ENCODE peak calls at places on chromosomes 4 and X, in six cellular contexts. L is osteocyte, T is mucosa of descending colon, I is right atrium auricular region, J is CD14-positive monocyte, U is BJ. X is an unnamed sample.
A peak's percentile ranks its signal among the peaks of the same experiment; 100 is the strongest.

GRCh38 chr4:150001815-150002214 is 76.4 kb upstream of the DCLK2 start:
- DNase-seq in L (no peak), T (no peak), I (no peak), J (no peak), U (no peak), X (no peak)

GRCh38 chrX:29662759-29663503 is 552.4 kb upstream of the MAGEB2 start:
- DNase-seq in L (no peak), T (no peak), I (no peak), J (no peak), U (peak; percentile 73), X (no peak)

GRCh38 chr4:41358626-41359025 is 101.9 kb downstream of the UCHL1 start:
- DNase-seq in L (no peak), T (no peak), I (no peak), J (no peak), U (no peak), X (no peak)

GRCh38 chr4:124641715-124642380 is 70.7 kb downstream of the ANKRD50 start:
- DNase-seq in L (no peak), T (no peak), I (no peak), J (peak; percentile 79), U (peak; percentile 29), X (no peak)

GRCh38 chr4:60944070-60944469 is 256.1 kb upstream of the ADGRL3 start:
- DNase-seq in L (no peak), T (no peak), I (no peak), J (no peak), U (no peak), X (no peak)

GRCh38 chr4:96193061-96193460 is 353.2 kb downstream of the PDHA2 start:
- DNase-seq in L (no peak), T (no peak), I (no peak), J (no peak), U (no peak), X (no peak)

GRCh38 chr4:70630162-70630561 is 1.6 kb downstream of the ENAM start:
- DNase-seq in L (no peak), T (no peak), I (no peak), J (no peak), U (no peak), X (no peak)

GRCh38 chr4:168832746-168833575 is 177.1 kb downstream of the CBR4 start:
- DNase-seq in L (peak; percentile 84), T (peak; percentile 50), I (no peak), J (no peak), U (no peak), X (peak; percentile 44)

GRCh38 chr4:75141162-75141561 is 208.2 kb downstream of the PARM1 start:
- DNase-seq in L (no peak), T (no peak), I (no peak), J (no peak), U (no peak), X (no peak)

GRCh38 chrX:16023790-16024734 is 99.3 kb upstream of the GRPR start:
- DNase-seq in L (no peak), T (no peak), I (no peak), J (peak; percentile 28), U (no peak), X (no peak)

GRCh38 chr4:175459571-175459970 is 352.5 kb downstream of the GPM6A start:
- DNase-seq in L (no peak), T (no peak), I (no peak), J (no peak), U (no peak), X (no peak)

GRCh38 chrX:152074163-152074562 is 64.2 kb downstream of the MAGEA10 start:
- DNase-seq in L (no peak), T (no peak), I (no peak), J (no peak), U (no peak), X (no peak)

GRCh38 chrX:152070186-152070585 is 68.2 kb downstream of the MAGEA10 start:
- DNase-seq in L (no peak), T (no peak), I (no peak), J (no peak), U (no peak), X (no peak)

GRCh38 chrX:152072236-152072635 is 66.1 kb downstream of the MAGEA10 start:
- DNase-seq in L (no peak), T (no peak), I (no peak), J (no peak), U (peak; percentile 35), X (no peak)
- TF ChIP-seq CTCF in L (no peak), T (no peak), I (no peak), J (no peak), U (no peak), X (no peak)

DNA sequence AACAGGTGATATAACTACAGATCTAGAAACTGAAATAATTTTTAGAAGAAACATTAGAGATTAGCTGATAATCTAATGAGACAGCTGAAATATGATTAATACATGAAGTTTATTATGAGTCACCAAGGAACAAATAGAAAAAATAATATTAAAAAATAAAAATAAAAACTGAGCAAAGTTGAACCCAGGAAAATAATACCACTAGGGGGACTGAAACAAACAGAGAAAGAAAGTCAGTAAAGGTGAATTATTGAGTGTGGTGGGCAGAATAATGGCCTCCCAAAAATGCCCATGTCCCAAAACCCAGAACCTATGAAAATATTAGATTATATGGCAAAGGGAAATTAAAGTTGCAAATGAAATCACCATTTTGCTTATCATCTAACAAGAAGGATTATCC is 820.7 kb upstream of the INTU start:
- DNase-seq in L (no peak), T (no peak), I (no peak), J (no peak), U (no peak), X (no peak)
- TF ChIP-seq CTCF in L (no peak), T (no peak), I (no peak), J (no peak), U (no peak), X (no peak)

GRCh38 chr4:6733358-6734164 is 17.6 kb downstream of the BLOC1S4 start:
- DNase-seq in L (no peak), T (no peak), I (no peak), J (no peak), U (no peak), X (no peak)
- TF ChIP-seq CTCF in L (no peak), T (no peak), I (no peak), J (no peak), U (no peak), X (no peak)

GRCh38 chr4:79678472-79679202 is 270.6 kb upstream of the GK2 start:
- DNase-seq in L (no peak), T (no peak), I (no peak), J (no peak), U (no peak), X (no peak)
- TF ChIP-seq CTCF in L (no peak), T (no peak), I (no peak), J (no peak), U (no peak), X (no peak)

DNA sequence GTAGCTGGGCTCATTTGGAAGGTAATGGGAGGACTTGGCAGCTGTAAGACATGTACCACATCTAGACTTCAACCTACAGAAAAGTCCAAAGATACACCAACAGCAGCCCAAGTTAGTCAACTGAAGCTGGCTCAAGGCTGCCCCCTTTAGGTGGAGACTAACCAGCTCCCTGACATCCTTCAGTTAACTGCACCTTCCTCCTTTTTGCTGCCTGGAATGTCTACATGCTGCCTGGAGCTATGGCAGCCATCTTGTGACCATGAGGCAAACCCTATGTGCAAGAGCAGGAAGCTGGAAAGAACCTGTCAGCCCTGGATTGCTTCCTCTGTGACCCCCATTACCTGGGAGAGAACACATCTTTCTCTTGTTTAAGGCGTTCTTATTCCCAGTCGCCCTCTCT is 25.8 kb downstream of the ARSD start:
- DNase-seq in L (no peak), T (no peak), I (no peak), J (no peak), U (no peak), X (no peak)
- TF ChIP-seq CTCF in L (peak; percentile 15), T (no peak), I (no peak), J (no peak), U (no peak), X (no peak)

GRCh38 chr4:47667552-47667951 is 170.3 kb downstream of the CORIN start:
- DNase-seq in L (no peak), T (no peak), I (no peak), J (no peak), U (no peak), X (no peak)

GRCh38 chr4:47668810-47669408 is 169.0 kb downstream of the CORIN start:
- DNase-seq in L (no peak), T (no peak), I (no peak), J (no peak), U (no peak), X (no peak)

GRCh38 chr4:47664051-47664826 is 173.6 kb downstream of the CORIN start:
- DNase-seq in L (no peak), T (no peak), I (no peak), J (no peak), U (no peak), X (no peak)

GRCh38 chr4:47668256-47668655 is 169.6 kb downstream of the CORIN start:
- DNase-seq in L (no peak), T (no peak), I (no peak), J (no peak), U (no peak), X (no peak)

GRCh38 chr4:47662975-47663374 is 174.9 kb downstream of the CORIN start:
- DNase-seq in L (no peak), T (no peak), I (no peak), J (no peak), U (no peak), X (no peak)
- TF ChIP-seq CTCF in L (peak; percentile 37), T (no peak), I (peak; percentile 17), J (peak; percentile 43), U (peak; percentile 34), X (peak; percentile 30)

GRCh38 chrX:131828482-131828881 is 194.6 kb upstream of the STK26 start:
- DNase-seq in L (no peak), T (no peak), I (no peak), J (no peak), U (no peak), X (no peak)

GRCh38 chrX:131826572-131826971 is 196.5 kb upstream of the STK26 start:
- DNase-seq in L (no peak), T (no peak), I (no peak), J (no peak), U (no peak), X (no peak)

GRCh38 chrX:131831185-131831520 is 191.9 kb upstream of the STK26 start:
- DNase-seq in L (no peak), T (no peak), I (no peak), J (no peak), U (no peak), X (no peak)

GRCh38 chrX:131830400-131831184 is 192.5 kb upstream of the STK26 start:
- DNase-seq in L (peak; percentile 90), T (no peak), I (peak; percentile 79), J (peak; percentile 48), U (no peak), X (peak; percentile 73)

GRCh38 chrX:131827935-131828334 is 195.2 kb upstream of the STK26 start:
- DNase-seq in L (no peak), T (no peak), I (no peak), J (no peak), U (no peak), X (no peak)
- TF ChIP-seq CTCF in L (no peak), T (no peak), I (no peak), J (no peak), U (no peak), X (peak; percentile 49)

X was measured in progenitor cell of endocrine pancreas.